ENCODE peak calls at places on chromosomes 4 and X, in eight cellular contexts. One of them, this sample, is unnamed.

GRCh38 chr4:62252728-62253127 is 1052.6 kb downstream of the ADGRL3 start:
- DNase-seq in AG10803: no peak
- DNase-seq in neural crest cell: no peak
- DNase-seq in epithelial cell of esophagus: no peak
- DNase-seq in suprapubic skin: no peak
- DNase-seq in chondrocyte: no peak
- DNase-seq in natural killer cell: no peak
- DNase-seq in CD14-positive monocyte: no peak
- DNase-seq in this sample: no peak

GRCh38 chr4:182925298-182925738 is 8.1 kb upstream of the DCTD start:
- DNase-seq in AG10803: peak
- DNase-seq in neural crest cell: peak
- DNase-seq in epithelial cell of esophagus: peak
- DNase-seq in suprapubic skin: no peak
- DNase-seq in chondrocyte: no peak
- DNase-seq in natural killer cell: peak
- DNase-seq in CD14-positive monocyte: peak
- DNase-seq in this sample: peak

GRCh38 chrX:15465896-15466651 is 27.1 kb downstream of the PIR start:
- DNase-seq in AG10803: peak
- DNase-seq in neural crest cell: no peak
- DNase-seq in epithelial cell of esophagus: no peak
- DNase-seq in suprapubic skin: no peak
- DNase-seq in chondrocyte: no peak
- DNase-seq in natural killer cell: no peak
- DNase-seq in CD14-positive monocyte: no peak
- DNase-seq in this sample: no peak

GRCh38 chr4:1512738-1513660 is 106.8 kb upstream of the NKX1-1 start:
- DNase-seq in AG10803: peak
- DNase-seq in neural crest cell: peak
- DNase-seq in epithelial cell of esophagus: no peak
- DNase-seq in suprapubic skin: no peak
- DNase-seq in chondrocyte: peak
- DNase-seq in natural killer cell: peak
- DNase-seq in CD14-positive monocyte: peak
- DNase-seq in this sample: peak

GRCh38 chr4:104491396-104491821 is 3.3 kb downstream of the CXXC4 start:
- DNase-seq in AG10803: peak
- DNase-seq in neural crest cell: peak
- DNase-seq in epithelial cell of esophagus: peak
- DNase-seq in suprapubic skin: no peak
- DNase-seq in chondrocyte: peak
- DNase-seq in natural killer cell: peak
- DNase-seq in CD14-positive monocyte: no peak
- DNase-seq in this sample: peak

GRCh38 chrX:70525733-70526132 is 81.1 kb downstream of the DLG3 start:
- DNase-seq in AG10803: no peak
- DNase-seq in neural crest cell: no peak
- DNase-seq in epithelial cell of esophagus: peak
- DNase-seq in suprapubic skin: no peak
- DNase-seq in chondrocyte: no peak
- DNase-seq in natural killer cell: no peak
- DNase-seq in CD14-positive monocyte: no peak
- DNase-seq in this sample: peak

GRCh38 chr4:153643406-153644016 is 40.6 kb upstream of the TLR2 start:
- DNase-seq in AG10803: peak
- DNase-seq in neural crest cell: no peak
- DNase-seq in epithelial cell of esophagus: peak
- DNase-seq in suprapubic skin: no peak
- DNase-seq in chondrocyte: no peak
- DNase-seq in natural killer cell: no peak
- DNase-seq in CD14-positive monocyte: no peak
- DNase-seq in this sample: no peak

GRCh38 chr4:169899295-169899694 is 126.9 kb downstream of the MFAP3L start:
- DNase-seq in AG10803: peak
- DNase-seq in neural crest cell: no peak
- DNase-seq in epithelial cell of esophagus: peak
- DNase-seq in suprapubic skin: no peak
- DNase-seq in chondrocyte: no peak
- DNase-seq in natural killer cell: no peak
- DNase-seq in CD14-positive monocyte: no peak
- DNase-seq in this sample: no peak

GRCh38 chr4:2291705-2292651 is 30.1 kb upstream of the MXD4 start:
- DNase-seq in AG10803: no peak
- DNase-seq in neural crest cell: no peak
- DNase-seq in epithelial cell of esophagus: no peak
- DNase-seq in suprapubic skin: peak
- DNase-seq in chondrocyte: peak
- DNase-seq in natural killer cell: no peak
- DNase-seq in CD14-positive monocyte: peak
- DNase-seq in this sample: no peak

GRCh38 chrX:69055193-69055592 is 110.1 kb downstream of the PJA1 start:
- DNase-seq in AG10803: no peak
- DNase-seq in neural crest cell: no peak
- DNase-seq in epithelial cell of esophagus: no peak
- DNase-seq in suprapubic skin: no peak
- DNase-seq in chondrocyte: no peak
- DNase-seq in natural killer cell: no peak
- DNase-seq in CD14-positive monocyte: no peak
- DNase-seq in this sample: no peak

GRCh38 chr4:2932951-2933565 is 30.1 kb downstream of the NOP14 start:
- DNase-seq in AG10803: no peak
- DNase-seq in neural crest cell: no peak
- DNase-seq in epithelial cell of esophagus: no peak
- DNase-seq in suprapubic skin: peak
- DNase-seq in chondrocyte: peak
- DNase-seq in natural killer cell: no peak
- DNase-seq in CD14-positive monocyte: no peak
- DNase-seq in this sample: no peak

GRCh38 chr4:4685810-4686209 is 144.0 kb upstream of the STX18 start:
- DNase-seq in AG10803: peak
- DNase-seq in neural crest cell: no peak
- DNase-seq in epithelial cell of esophagus: no peak
- DNase-seq in suprapubic skin: no peak
- DNase-seq in chondrocyte: no peak
- DNase-seq in natural killer cell: no peak
- DNase-seq in CD14-positive monocyte: no peak
- DNase-seq in this sample: no peak

GRCh38 chr4:152014280-152014679 is 253.5 kb upstream of the GATB start:
- DNase-seq in AG10803: no peak
- DNase-seq in neural crest cell: no peak
- DNase-seq in epithelial cell of esophagus: no peak
- DNase-seq in suprapubic skin: no peak
- DNase-seq in chondrocyte: no peak
- DNase-seq in natural killer cell: no peak
- DNase-seq in CD14-positive monocyte: no peak
- DNase-seq in this sample: no peak

GRCh38 chrX:329291-329910 is 10.8 kb upstream of the GTPBP6 start:
- DNase-seq in AG10803: no peak
- DNase-seq in neural crest cell: no peak
- DNase-seq in epithelial cell of esophagus: no peak
- DNase-seq in suprapubic skin: peak
- DNase-seq in chondrocyte: peak
- DNase-seq in natural killer cell: no peak
- DNase-seq in CD14-positive monocyte: peak
- DNase-seq in this sample: no peak

GRCh38 chr4:76156635-76157034 is 8.4 kb upstream of the NUP54 start:
- DNase-seq in AG10803: no peak
- DNase-seq in neural crest cell: no peak
- DNase-seq in epithelial cell of esophagus: peak
- DNase-seq in suprapubic skin: no peak
- DNase-seq in chondrocyte: no peak
- DNase-seq in natural killer cell: no peak
- DNase-seq in CD14-positive monocyte: no peak
- DNase-seq in this sample: no peak

GRCh38 chr4:26459054-26459755 is 31.1 kb downstream of the CCKAR start:
- DNase-seq in AG10803: peak
- DNase-seq in neural crest cell: no peak
- DNase-seq in epithelial cell of esophagus: peak
- DNase-seq in suprapubic skin: no peak
- DNase-seq in chondrocyte: no peak
- DNase-seq in natural killer cell: no peak
- DNase-seq in CD14-positive monocyte: no peak
- DNase-seq in this sample: no peak

GRCh38 chr4:22416403-22416802 is 99.5 kb downstream of the ADGRA3 start:
- DNase-seq in AG10803: peak
- DNase-seq in neural crest cell: no peak
- DNase-seq in epithelial cell of esophagus: no peak
- DNase-seq in suprapubic skin: no peak
- DNase-seq in chondrocyte: no peak
- DNase-seq in natural killer cell: no peak
- DNase-seq in CD14-positive monocyte: no peak
- DNase-seq in this sample: no peak

GRCh38 chr4:16707874-16708273 is 190.6 kb downstream of the LDB2 start:
- DNase-seq in AG10803: peak
- DNase-seq in neural crest cell: no peak
- DNase-seq in epithelial cell of esophagus: no peak
- DNase-seq in suprapubic skin: no peak
- DNase-seq in chondrocyte: no peak
- DNase-seq in natural killer cell: no peak
- DNase-seq in CD14-positive monocyte: no peak
- DNase-seq in this sample: no peak

GRCh38 chr4:93416337-93417102 is 412.0 kb upstream of the ATOH1 start:
- DNase-seq in AG10803: no peak
- DNase-seq in neural crest cell: no peak
- DNase-seq in epithelial cell of esophagus: no peak
- DNase-seq in suprapubic skin: no peak
- DNase-seq in chondrocyte: no peak
- DNase-seq in natural killer cell: no peak
- DNase-seq in CD14-positive monocyte: no peak
- DNase-seq in this sample: no peak

GRCh38 chr4:108359936-108360681 is 191.4 kb upstream of the LEF1 start:
- DNase-seq in AG10803: no peak
- DNase-seq in neural crest cell: no peak
- DNase-seq in epithelial cell of esophagus: no peak
- DNase-seq in suprapubic skin: no peak
- DNase-seq in chondrocyte: no peak
- DNase-seq in natural killer cell: no peak
- DNase-seq in CD14-positive monocyte: no peak
- DNase-seq in this sample: no peak

GRCh38 chrX:132463411-132463810 is 25.4 kb downstream of the MBNL3 start:
- DNase-seq in AG10803: no peak
- DNase-seq in neural crest cell: no peak
- DNase-seq in epithelial cell of esophagus: no peak
- DNase-seq in suprapubic skin: no peak
- DNase-seq in chondrocyte: no peak
- DNase-seq in natural killer cell: no peak
- DNase-seq in CD14-positive monocyte: no peak
- DNase-seq in this sample: no peak

GRCh38 chrX:151920101-151920500 is 7.4 kb downstream of the MAGEA4 start:
- DNase-seq in AG10803: no peak
- DNase-seq in neural crest cell: no peak
- DNase-seq in epithelial cell of esophagus: no peak
- DNase-seq in suprapubic skin: no peak
- DNase-seq in chondrocyte: no peak
- DNase-seq in natural killer cell: no peak
- DNase-seq in CD14-positive monocyte: no peak
- DNase-seq in this sample: no peak

GRCh38 chr4:26021417-26022345 is 107.7 kb downstream of the SMIM20 start:
- DNase-seq in AG10803: peak
- DNase-seq in neural crest cell: no peak
- DNase-seq in epithelial cell of esophagus: no peak
- DNase-seq in suprapubic skin: no peak
- DNase-seq in chondrocyte: no peak
- DNase-seq in natural killer cell: no peak
- DNase-seq in CD14-positive monocyte: no peak
- DNase-seq in this sample: no peak

GRCh38 chr4:24372341-24372740 is 212.0 kb downstream of the DHX15 start:
- DNase-seq in AG10803: no peak
- DNase-seq in neural crest cell: no peak
- DNase-seq in epithelial cell of esophagus: no peak
- DNase-seq in suprapubic skin: no peak
- DNase-seq in chondrocyte: no peak
- DNase-seq in natural killer cell: no peak
- DNase-seq in CD14-positive monocyte: no peak
- DNase-seq in this sample: no peak
- TF ChIP-seq CTCF in AG10803: no peak
- TF ChIP-seq CTCF in neural crest cell: no peak
- TF ChIP-seq CTCF in epithelial cell of esophagus: no peak
- TF ChIP-seq CTCF in suprapubic skin: no peak
- TF ChIP-seq CTCF in chondrocyte: no peak
- TF ChIP-seq CTCF in natural killer cell: no peak
- TF ChIP-seq CTCF in CD14-positive monocyte: no peak
- TF ChIP-seq CTCF in this sample: no peak

GRCh38 chr4:113294910-113295309 is 245.5 kb downstream of the ANK2 start:
- DNase-seq in AG10803: no peak
- DNase-seq in neural crest cell: no peak
- DNase-seq in epithelial cell of esophagus: no peak
- DNase-seq in suprapubic skin: no peak
- DNase-seq in chondrocyte: no peak
- DNase-seq in natural killer cell: no peak
- DNase-seq in CD14-positive monocyte: no peak
- DNase-seq in this sample: no peak

GRCh38 chr4:113290666-113291065 is 241.2 kb downstream of the ANK2 start:
- DNase-seq in AG10803: no peak
- DNase-seq in neural crest cell: no peak
- DNase-seq in epithelial cell of esophagus: no peak
- DNase-seq in suprapubic skin: no peak
- DNase-seq in chondrocyte: no peak
- DNase-seq in natural killer cell: no peak
- DNase-seq in CD14-positive monocyte: no peak
- DNase-seq in this sample: no peak

GRCh38 chr4:113292371-113293042 is 243.1 kb downstream of the ANK2 start:
- DNase-seq in AG10803: peak
- DNase-seq in neural crest cell: peak
- DNase-seq in epithelial cell of esophagus: no peak
- DNase-seq in suprapubic skin: no peak
- DNase-seq in chondrocyte: no peak
- DNase-seq in natural killer cell: no peak
- DNase-seq in CD14-positive monocyte: no peak
- DNase-seq in this sample: no peak

GRCh38 chr4:113293043-113293560 is 243.6 kb downstream of the ANK2 start:
- DNase-seq in AG10803: peak
- DNase-seq in neural crest cell: no peak
- DNase-seq in epithelial cell of esophagus: no peak
- DNase-seq in suprapubic skin: no peak
- DNase-seq in chondrocyte: no peak
- DNase-seq in natural killer cell: no peak
- DNase-seq in CD14-positive monocyte: no peak
- DNase-seq in this sample: no peak

GRCh38 chr4:113293673-113294072 is 244.2 kb downstream of the ANK2 start:
- DNase-seq in AG10803: peak
- DNase-seq in neural crest cell: no peak
- DNase-seq in epithelial cell of esophagus: no peak
- DNase-seq in suprapubic skin: no peak
- DNase-seq in chondrocyte: no peak
- DNase-seq in natural killer cell: no peak
- DNase-seq in CD14-positive monocyte: no peak
- DNase-seq in this sample: no peak
- TF ChIP-seq CTCF in AG10803: peak
- TF ChIP-seq CTCF in neural crest cell: no peak
- TF ChIP-seq CTCF in epithelial cell of esophagus: no peak
- TF ChIP-seq CTCF in suprapubic skin: no peak
- TF ChIP-seq CTCF in chondrocyte: peak
- TF ChIP-seq CTCF in natural killer cell: no peak
- TF ChIP-seq CTCF in CD14-positive monocyte: no peak
- TF ChIP-seq CTCF in this sample: no peak

GRCh38 chr4:46852839-46853238 is 56.2 kb downstream of the COX7B2 start:
- DNase-seq in AG10803: no peak
- DNase-seq in neural crest cell: no peak
- DNase-seq in epithelial cell of esophagus: no peak
- DNase-seq in suprapubic skin: no peak
- DNase-seq in chondrocyte: no peak
- DNase-seq in natural killer cell: no peak
- DNase-seq in CD14-positive monocyte: no peak
- DNase-seq in this sample: no peak
- TF ChIP-seq CTCF in AG10803: no peak
- TF ChIP-seq CTCF in neural crest cell: no peak
- TF ChIP-seq CTCF in epithelial cell of esophagus: no peak
- TF ChIP-seq CTCF in suprapubic skin: no peak
- TF ChIP-seq CTCF in chondrocyte: no peak
- TF ChIP-seq CTCF in natural killer cell: no peak
- TF ChIP-seq CTCF in CD14-positive monocyte: no peak
- TF ChIP-seq CTCF in this sample: no peak

GRCh38 chrX:23079347-23079746 is 79.6 kb downstream of the DDX53 start:
- DNase-seq in AG10803: no peak
- DNase-seq in neural crest cell: no peak
- DNase-seq in epithelial cell of esophagus: no peak
- DNase-seq in suprapubic skin: no peak
- DNase-seq in chondrocyte: no peak
- DNase-seq in natural killer cell: no peak
- DNase-seq in CD14-positive monocyte: no peak
- DNase-seq in this sample: no peak
- TF ChIP-seq CTCF in AG10803: no peak
- TF ChIP-seq CTCF in neural crest cell: peak
- TF ChIP-seq CTCF in epithelial cell of esophagus: no peak
- TF ChIP-seq CTCF in suprapubic skin: no peak
- TF ChIP-seq CTCF in chondrocyte: peak
- TF ChIP-seq CTCF in natural killer cell: no peak
- TF ChIP-seq CTCF in CD14-positive monocyte: no peak
- TF ChIP-seq CTCF in this sample: no peak

This sample was measured in progenitor cell of endocrine pancreas.